ENCODE peak calls at places on chromosomes 11 and 22, in four cellular contexts. R, H, Z and I are unnamed samples.

GRCh38 chr22:46025225-46025972 is 48.4 kb upstream of the WNT7B start:
- DNase-seq in Z (no peak), H (no peak), R (no peak), I (no peak)

GRCh38 chr11:18394928-18395734 is 768 bp downstream of the LDHA start:
- DNase-seq in R (no peak), Z (peak; percentile 34), H (peak; percentile 36), I (no peak)

GRCh38 chr11:111322534-111322933 is 24.2 kb downstream of the POU2AF3 start:
- DNase-seq in Z (no peak), R (no peak), H (no peak), I (no peak)

GRCh38 chr11:103529217-103529684 is 420.0 kb downstream of the DYNC2H1 start:
- DNase-seq in H (no peak), R (peak; percentile 20), Z (no peak), I (peak; percentile 36)

GRCh38 chr11:26703792-26704191 is 18.1 kb downstream of the SLC5A12 start:
- DNase-seq in R (no peak), H (no peak), Z (no peak), I (no peak)

GRCh38 chr11:64848779-64849599 is 4.5 kb upstream of the CDC42BPG start:
- DNase-seq in R (no peak), H (no peak), Z (peak; percentile 89), I (no peak)

GRCh38 chr11:85385561-85385960 is 241.6 kb downstream of the DLG2 start:
- DNase-seq in H (no peak), R (no peak), Z (no peak), I (no peak)

GRCh38 chr11:130418756-130419155 is 9.7 kb downstream of the ADAMTS8 start:
- DNase-seq in R (no peak), H (no peak), Z (no peak), I (no peak)

GRCh38 chr22:49749227-49749626 is 78.4 kb downstream of the BRD1 start:
- DNase-seq in Z (no peak), R (no peak), H (no peak), I (no peak)

GRCh38 chr22:49747130-49747529 is 80.5 kb downstream of the BRD1 start:
- DNase-seq in H (no peak), R (no peak), Z (no peak), I (no peak)

GRCh38 chr22:49748514-49748913 is 79.2 kb downstream of the BRD1 start:
- DNase-seq in R (no peak), Z (no peak), H (no peak), I (no peak)

GRCh38 chr22:49747705-49748104 is 80.0 kb downstream of the BRD1 start:
- DNase-seq in H (no peak), Z (no peak), R (no peak), I (no peak)

GRCh38 chr22:49746065-49746464 is 81.6 kb downstream of the BRD1 start:
- DNase-seq in R (no peak), Z (no peak), H (no peak), I (no peak)
- H3K9me3 ChIP-seq in R (peaks cover 8% of the 10 kb centered on the region), Z (peaks cover 25% of the 10 kb centered on the region), H (no peaks in the 10 kb centered on the region), I (no peaks in the 10 kb centered on the region)

GRCh38 chr22:37486224-37486845 is at the start of gene MFNG:
- DNase-seq in Z (peak; percentile 84), H (peak; percentile 83), R (no peak), I (peak; percentile 70)
- TF ChIP-seq CTCF in Z (no peak), H (no peak), R (no peak), I (no peak)

GRCh38 chr22:38867124-38867455 is 4.9 kb downstream of the CBX6 start:
- DNase-seq in R (no peak), H (no peak), Z (no peak), I (no peak)

GRCh38 chr22:38866024-38866398 is 6.0 kb downstream of the CBX6 start:
- DNase-seq in H (no peak), R (no peak), Z (no peak), I (no peak)

GRCh38 chr22:38867496-38868285 is 4.3 kb downstream of the CBX6 start:
- DNase-seq in Z (no peak), R (no peak), H (no peak), I (no peak)

GRCh38 chr22:38865201-38866023 is 6.6 kb downstream of the CBX6 start:
- DNase-seq in H (no peak), Z (no peak), R (no peak), I (no peak)

DNA sequence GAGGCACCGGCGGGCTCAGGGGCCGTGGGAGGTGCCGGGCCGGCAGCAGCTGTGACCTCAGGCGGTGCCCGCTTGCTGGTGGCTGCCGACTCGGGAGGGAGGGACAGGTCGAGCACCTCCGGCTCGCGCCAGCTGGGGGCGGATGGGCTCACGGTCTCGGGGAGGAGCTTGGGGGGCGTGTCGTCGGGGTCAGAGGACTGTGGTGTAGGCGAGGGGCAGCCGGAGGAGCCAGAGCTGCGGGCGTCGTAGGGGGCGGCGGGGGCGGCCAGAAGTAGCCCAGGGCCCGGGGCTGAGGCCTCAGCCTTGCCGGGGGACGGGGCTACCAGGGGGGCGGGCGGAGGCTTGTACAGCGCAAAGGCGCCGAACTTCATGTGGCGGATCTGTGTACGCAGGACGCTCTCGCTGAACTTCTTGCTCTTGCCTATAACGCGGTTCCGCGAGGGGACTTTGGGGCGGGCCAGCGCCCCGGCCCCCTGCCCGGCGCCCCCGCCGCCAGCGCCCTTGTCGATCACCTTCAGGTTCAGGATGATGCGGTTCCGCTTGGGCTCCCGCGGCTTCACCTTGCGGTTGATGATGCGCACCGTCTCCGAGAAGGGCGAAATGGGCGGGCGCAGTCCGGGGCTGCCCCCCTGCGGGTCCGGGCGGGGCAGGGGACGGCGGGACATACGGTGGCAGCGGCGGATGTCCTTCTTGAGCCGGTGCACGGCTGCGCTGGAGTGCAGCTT is 5.5 kb downstream of the CBX6 start:
- DNase-seq in R (no peak), Z (no peak), H (peak; percentile 69), I (peak; percentile 71)
- H3K4me1 ChIP-seq in R (peaks cover 47% of the 10 kb centered on the region), Z (peaks cover 59% of the 10 kb centered on the region), H (peaks cover 49% of the 10 kb centered on the region), I (peaks cover 56% of the 10 kb centered on the region)

DNA sequence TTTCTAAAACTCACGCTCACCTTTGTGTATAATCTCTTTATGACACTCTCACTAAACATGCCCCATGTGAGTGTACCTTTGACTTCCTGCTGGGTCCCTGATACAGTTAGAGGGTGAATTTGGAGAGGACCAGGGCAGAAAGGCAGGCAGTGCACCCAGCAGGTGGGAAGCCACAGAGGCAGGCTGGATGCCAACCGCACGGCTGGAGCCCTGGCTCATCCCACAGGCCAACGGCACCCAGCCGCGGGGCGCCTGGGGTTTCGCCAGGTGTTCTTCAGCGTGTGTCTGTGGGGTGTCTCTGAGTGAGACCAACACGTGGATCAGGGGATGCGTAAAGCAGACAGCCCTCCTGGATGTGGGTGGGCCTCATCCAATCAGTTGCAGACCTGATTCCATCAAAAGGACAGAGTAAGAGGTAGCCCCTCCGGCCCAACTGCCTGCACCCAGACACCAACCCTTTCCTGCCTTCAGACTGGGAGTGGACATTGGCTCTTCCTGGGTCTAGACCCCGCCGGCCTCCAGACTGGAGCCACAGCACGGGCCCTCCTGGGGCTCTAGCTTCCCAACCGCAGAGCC is 51.6 kb downstream of the DHCR7 start:
- DNase-seq in R (no peak), H (no peak), Z (no peak), I (no peak)
- H3K9me3 ChIP-seq in R (no peaks in the 10 kb centered on the region), H (no peaks in the 10 kb centered on the region), Z (no peaks in the 10 kb centered on the region), I (no peaks in the 10 kb centered on the region)